ENCODE peak calls at places on chromosomes 2 and 18, in eight cellular contexts. B is prostate gland, S is breast epithelium, R is sigmoid colon, Q is transverse colon, E is spleen, G is GM12878, Y is GM12891. V is an unnamed sample.

GRCh38 chr2:176677746-176678145 is 408.5 kb downstream of the MTX2 start:
- DNase-seq in B (no peak), S (no peak), R (no peak), Q (no peak), E (no peak), G (no peak), Y (no peak), V (no peak)

GRCh38 chr2:134603966-134604365 is 114.8 kb downstream of the TMEM163 start:
- DNase-seq in B (no peak), S (no peak), R (no peak), Q (no peak), E (no peak), G (no peak), Y (no peak), V (no peak)

GRCh38 chr2:38702413-38702812 is 36.5 kb downstream of the GALM start:
- DNase-seq in B (no peak), S (no peak), R (no peak), Q (no peak), E (no peak), G (no peak), Y (no peak), V (no peak)

GRCh38 chr18:44393406-44393805 is 287.3 kb upstream of the SETBP1 start:
- DNase-seq in B (no peak), S (no peak), R (no peak), Q (no peak), E (no peak), G (no peak), Y (no peak), V (no peak)

GRCh38 chr2:105301646-105302045 is 27.9 kb downstream of the TGFBRAP1 start:
- DNase-seq in B (no peak), S (no peak), R (no peak), Q (no peak), E (no peak), G (no peak), Y (no peak), V (no peak)

GRCh38 chr2:182611009-182611408 is 105.0 kb upstream of the DNAJC10 start:
- DNase-seq in B (no peak), S (no peak), R (no peak), Q (no peak), E (no peak), G (no peak), Y (no peak), V (no peak)

GRCh38 chr2:234828382-234829073 is 123.3 kb upstream of the SH3BP4 start:
- DNase-seq in B (no peak), S (no peak), R (no peak), Q (no peak), E (no peak), G (no peak), Y (no peak), V (no peak)

GRCh38 chr2:201797175-201797840 is 9.0 kb upstream of the CDK15 start:
- DNase-seq in B (no peak), S (no peak), R (no peak), Q (no peak), E (no peak), G (no peak), Y (no peak), V (no peak)

GRCh38 chr18:58901143-58901542 is 36.5 kb downstream of the ZNF532 start:
- DNase-seq in B (no peak), S (no peak), R (no peak), Q (no peak), E (no peak), G (no peak), Y (no peak), V (no peak)

GRCh38 chr18:47724186-47724975 is 206.1 kb downstream of the SMAD2 start:
- DNase-seq in B (no peak), S (no peak), R (peak; percentile 44), Q (no peak), E (no peak), G (no peak), Y (no peak), V (no peak)

GRCh38 chr18:46642561-46642960 is 14.5 kb downstream of the LOXHD1 start:
- DNase-seq in B (no peak), S (no peak), R (peak; percentile 17), Q (no peak), E (no peak), G (no peak), Y (no peak), V (no peak)

GRCh38 chr2:132627542-132627941 is 42.5 kb downstream of the LYPD1 start:
- DNase-seq in B (no peak), S (no peak), R (no peak), Q (no peak), E (no peak), G (no peak), Y (no peak), V (no peak)

GRCh38 chr2:50752228-50752627 is 279.7 kb downstream of the NRXN1 start:
- DNase-seq in B (no peak), S (no peak), R (no peak), Q (no peak), E (no peak), G (no peak), Y (no peak), V (no peak)

GRCh38 chr2:117814417-117815264 is at the start of gene DDX18:
- DNase-seq in B (peak; percentile 97), S (peak; percentile 95), R (peak; percentile 98), Q (peak; percentile 98), E (peak; percentile 98), G (peak; percentile 93), Y (peak; percentile 56), V (peak; percentile 41)

GRCh38 chr2:177998006-177998405 is 74.6 kb downstream of the PDE11A start:
- DNase-seq in B (no peak), S (no peak), R (no peak), Q (no peak), E (no peak), G (no peak), Y (no peak), V (no peak)

GRCh38 chr2:112253261-112253807 is 1.5 kb downstream of the ZC3H8 start:
- DNase-seq in B (no peak), S (no peak), R (no peak), Q (no peak), E (no peak), G (no peak), Y (no peak), V (no peak)

GRCh38 chr2:226477221-226478120 is 322.1 kb downstream of the IRS1 start:
- DNase-seq in B (peak; percentile 12), S (no peak), R (peak; percentile 85), Q (peak; percentile 12), E (no peak), G (no peak), Y (no peak), V (no peak)

GRCh38 chr2:157784169-157784822 is 91.8 kb downstream of the ACVR1 start:
- DNase-seq in B (peak; percentile 52), S (peak; percentile 64), R (peak; percentile 77), Q (peak; percentile 77), E (no peak), G (no peak), Y (no peak), V (no peak)
- TF ChIP-seq POLR2AphosphoS5 in B (no peak), S (no peak), R (no peak), Q (peak; percentile 21), E (no peak), G (no peak), Y (no peak), V (no peak)

DNA sequence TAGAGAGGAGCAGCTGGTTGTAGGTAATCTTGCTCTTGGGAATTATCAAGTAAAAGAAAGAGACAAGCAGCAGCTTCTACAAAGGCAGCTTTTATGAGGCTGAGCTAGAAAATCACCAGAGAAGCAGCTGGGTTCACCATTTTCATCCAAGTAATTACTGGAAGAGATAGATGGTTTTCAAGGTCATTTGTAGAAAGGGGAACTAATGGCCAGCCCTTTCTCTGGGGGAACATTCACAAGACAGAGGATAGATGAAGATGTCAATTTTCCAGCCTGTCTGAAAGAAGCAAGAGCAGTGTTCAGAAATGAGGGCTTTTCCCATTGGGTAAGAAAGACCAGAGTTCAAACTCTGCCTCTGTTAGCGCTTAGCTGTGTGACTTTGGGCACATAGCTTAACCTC is 112.9 kb downstream of the RND3 start:
- DNase-seq in B (no peak), S (no peak), R (no peak), Q (no peak), E (no peak), G (no peak), Y (no peak), V (no peak)
- TF ChIP-seq POLR2A in B (no peak), S (no peak), R (no peak), Q (no peak), E (no peak), G (no peak), Y (no peak), V (no peak)

GRCh38 chr2:54653572-54654204 is 69.8 kb upstream of the EML6 start:
- DNase-seq in B (no peak), S (no peak), R (no peak), Q (no peak), E (no peak), G (no peak), Y (no peak), V (no peak)

GRCh38 chr2:54651291-54651690 is 72.2 kb upstream of the EML6 start:
- DNase-seq in B (no peak), S (no peak), R (no peak), Q (no peak), E (no peak), G (no peak), Y (no peak), V (no peak)

GRCh38 chr2:54655051-54655809 is 68.2 kb upstream of the EML6 start:
- DNase-seq in B (no peak), S (no peak), R (no peak), Q (no peak), E (no peak), G (no peak), Y (no peak), V (no peak)

GRCh38 chr2:54650612-54651011 is 72.8 kb upstream of the EML6 start:
- DNase-seq in B (no peak), S (no peak), R (no peak), Q (no peak), E (no peak), G (no peak), Y (no peak), V (no peak)

DNA sequence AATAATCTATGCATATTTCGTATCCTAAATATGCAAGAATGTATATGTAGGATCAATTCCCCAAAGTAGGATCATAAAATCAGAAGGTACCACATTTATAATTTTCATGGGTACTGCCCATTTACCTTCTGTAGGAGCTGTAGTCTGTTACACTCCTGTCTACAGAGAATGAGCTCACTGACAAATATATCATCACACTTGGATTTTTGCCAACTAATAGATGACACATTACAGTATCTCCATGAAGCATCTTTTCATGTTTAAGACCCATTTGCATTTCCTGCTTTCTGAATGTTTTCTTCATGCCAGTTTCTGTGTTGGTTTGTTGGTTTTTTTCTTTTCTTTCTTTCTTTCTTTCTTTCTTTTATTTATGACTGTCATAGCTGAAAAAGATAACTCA is 70.9 kb upstream of the EML6 start:
- DNase-seq in B (no peak), S (no peak), R (no peak), Q (no peak), E (no peak), G (no peak), Y (no peak), V (no peak)
- TF ChIP-seq POLR2AphosphoS5 in B (no peak), S (no peak), R (no peak), Q (no peak), E (no peak), G (no peak), Y (no peak), V (no peak)

DNA sequence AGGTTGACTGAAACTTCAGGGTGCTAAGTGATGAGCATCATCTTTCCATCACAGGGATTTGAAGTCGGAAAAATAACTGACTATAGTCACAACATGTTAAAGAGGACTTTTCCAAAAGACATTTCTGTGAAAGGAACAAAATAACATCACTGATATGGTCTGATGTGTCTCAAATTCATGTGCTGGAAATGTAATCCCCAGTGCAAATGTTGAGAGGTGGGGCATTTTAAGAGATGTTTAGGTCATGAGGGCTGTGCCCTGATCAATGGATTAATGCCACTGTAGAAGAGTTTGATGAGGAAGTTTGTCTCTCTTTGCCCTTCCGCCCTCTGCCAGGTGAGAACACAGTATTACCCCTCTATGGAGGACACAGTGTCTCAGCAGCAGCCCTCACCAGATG is 95.9 kb downstream of the INO80D start:
- DNase-seq in B (no peak), S (no peak), R (no peak), Q (no peak), E (no peak), G (no peak), Y (no peak), V (no peak)
- TF ChIP-seq POLR2A in B (no peak), S (no peak), R (no peak), Q (no peak), E (no peak), G (no peak), Y (no peak), V (no peak)

V was measured in GM12892.